ENCODE peak calls at places on chromosomes 1 and 21, in nine cellular contexts. One of them, this sample, is unnamed.

GRCh38 chr1:32249831-32250525 is 1.1 kb upstream of the LCK start:
- DNase-seq in upper lobe of right lung: no peak
- DNase-seq in uterus: peak; percentile 30
- DNase-seq in GM12865: peak; percentile 97
- DNase-seq in IMR-90: peak; percentile 46
- DNase-seq in ovary: peak; percentile 62
- DNase-seq in Calu3: no peak
- DNase-seq in astrocyte of the cerebellum: no peak
- DNase-seq in PC-3: no peak
- DNase-seq in this sample: peak; percentile 88

GRCh38 chr1:39711359-39712340 is 20.4 kb upstream of the HPCAL4 start:
- DNase-seq in GM12865: no peak
- DNase-seq in upper lobe of right lung: no peak
- DNase-seq in Calu3: no peak
- DNase-seq in PC-3: peak; percentile 23
- DNase-seq in ovary: no peak
- DNase-seq in astrocyte of the cerebellum: no peak
- DNase-seq in uterus: no peak
- DNase-seq in IMR-90: peak; percentile 30
- DNase-seq in this sample: no peak

GRCh38 chr1:119702384-119702783 is 9.3 kb upstream of the PHGDH start:
- DNase-seq in upper lobe of right lung: no peak
- DNase-seq in astrocyte of the cerebellum: no peak
- DNase-seq in ovary: no peak
- DNase-seq in Calu3: no peak
- DNase-seq in IMR-90: peak; percentile 83
- DNase-seq in PC-3: peak; percentile 77
- DNase-seq in GM12865: no peak
- DNase-seq in uterus: no peak
- DNase-seq in this sample: no peak

GRCh38 chr1:164311376-164311775 is 247.6 kb upstream of the PBX1 start:
- DNase-seq in Calu3: no peak
- DNase-seq in uterus: no peak
- DNase-seq in upper lobe of right lung: no peak
- DNase-seq in ovary: no peak
- DNase-seq in GM12865: no peak
- DNase-seq in astrocyte of the cerebellum: peak; percentile 12
- DNase-seq in PC-3: no peak
- DNase-seq in IMR-90: no peak
- DNase-seq in this sample: no peak

GRCh38 chr1:207088731-207089626 is at the start of gene C4BPB:
- DNase-seq in uterus: no peak
- DNase-seq in ovary: no peak
- DNase-seq in upper lobe of right lung: no peak
- DNase-seq in GM12865: no peak
- DNase-seq in astrocyte of the cerebellum: no peak
- DNase-seq in PC-3: peak; percentile 64
- DNase-seq in IMR-90: no peak
- DNase-seq in Calu3: peak; percentile 54
- DNase-seq in this sample: no peak

GRCh38 chr1:147568551-147568950 is 27.2 kb downstream of the BCL9 start:
- DNase-seq in ovary: no peak
- DNase-seq in PC-3: no peak
- DNase-seq in GM12865: no peak
- DNase-seq in IMR-90: no peak
- DNase-seq in Calu3: no peak
- DNase-seq in uterus: no peak
- DNase-seq in upper lobe of right lung: no peak
- DNase-seq in astrocyte of the cerebellum: no peak
- DNase-seq in this sample: no peak

GRCh38 chr1:2808386-2808705 is 6.9 kb upstream of the TTC34 start:
- DNase-seq in Calu3: no peak
- DNase-seq in PC-3: no peak
- DNase-seq in upper lobe of right lung: no peak
- DNase-seq in IMR-90: no peak
- DNase-seq in uterus: no peak
- DNase-seq in ovary: no peak
- DNase-seq in GM12865: no peak
- DNase-seq in astrocyte of the cerebellum: no peak
- DNase-seq in this sample: no peak

GRCh38 chr21:34684174-34684876 is 15.5 kb downstream of the CLIC6 start:
- DNase-seq in upper lobe of right lung: no peak
- DNase-seq in Calu3: no peak
- DNase-seq in PC-3: no peak
- DNase-seq in astrocyte of the cerebellum: no peak
- DNase-seq in uterus: no peak
- DNase-seq in ovary: no peak
- DNase-seq in IMR-90: no peak
- DNase-seq in GM12865: no peak
- DNase-seq in this sample: no peak

GRCh38 chr1:16114527-16115467 is 41.1 kb downstream of the EPHA2 start:
- DNase-seq in astrocyte of the cerebellum: no peak
- DNase-seq in uterus: no peak
- DNase-seq in GM12865: no peak
- DNase-seq in ovary: peak; percentile 58
- DNase-seq in PC-3: no peak
- DNase-seq in upper lobe of right lung: no peak
- DNase-seq in IMR-90: no peak
- DNase-seq in Calu3: no peak
- DNase-seq in this sample: no peak

GRCh38 chr1:165910764-165911421 is 83.5 kb downstream of the UCK2 start:
- DNase-seq in astrocyte of the cerebellum: no peak
- DNase-seq in Calu3: peak; percentile 18
- DNase-seq in uterus: peak; percentile 29
- DNase-seq in ovary: peak; percentile 87
- DNase-seq in PC-3: no peak
- DNase-seq in IMR-90: no peak
- DNase-seq in GM12865: no peak
- DNase-seq in upper lobe of right lung: peak; percentile 69
- DNase-seq in this sample: no peak

GRCh38 chr1:58143972-58144752 is 402.4 kb downstream of the OMA1 start:
- DNase-seq in Calu3: no peak
- DNase-seq in uterus: no peak
- DNase-seq in IMR-90: no peak
- DNase-seq in PC-3: no peak
- DNase-seq in upper lobe of right lung: no peak
- DNase-seq in astrocyte of the cerebellum: no peak
- DNase-seq in ovary: no peak
- DNase-seq in GM12865: no peak
- DNase-seq in this sample: no peak

GRCh38 chr21:41715649-41716321 is 51.1 kb downstream of the RIPK4 start:
- DNase-seq in IMR-90: no peak
- DNase-seq in PC-3: peak; percentile 64
- DNase-seq in upper lobe of right lung: peak; percentile 32
- DNase-seq in uterus: no peak
- DNase-seq in Calu3: peak; percentile 84
- DNase-seq in GM12865: no peak
- DNase-seq in ovary: no peak
- DNase-seq in astrocyte of the cerebellum: no peak
- DNase-seq in this sample: no peak

GRCh38 chr1:42940851-42941639 is 17.6 kb downstream of the SLC2A1 start:
- DNase-seq in IMR-90: peak; percentile 99
- DNase-seq in PC-3: peak; percentile 99
- DNase-seq in ovary: no peak
- DNase-seq in uterus: no peak
- DNase-seq in Calu3: peak; percentile 92
- DNase-seq in astrocyte of the cerebellum: peak; percentile 96
- DNase-seq in upper lobe of right lung: no peak
- DNase-seq in GM12865: peak; percentile 88
- DNase-seq in this sample: no peak

GRCh38 chr21:24188511-24188910 is 1418.8 kb downstream of the MRPL39 start:
- DNase-seq in astrocyte of the cerebellum: no peak
- DNase-seq in ovary: no peak
- DNase-seq in GM12865: no peak
- DNase-seq in uterus: no peak
- DNase-seq in upper lobe of right lung: no peak
- DNase-seq in IMR-90: peak; percentile 57
- DNase-seq in Calu3: no peak
- DNase-seq in PC-3: no peak
- DNase-seq in this sample: no peak
- TF ChIP-seq CTCF in astrocyte of the cerebellum: no peak
- TF ChIP-seq CTCF in ovary: no peak
- TF ChIP-seq CTCF in GM12865: no peak
- TF ChIP-seq CTCF in uterus: no peak
- TF ChIP-seq CTCF in upper lobe of right lung: no peak
- TF ChIP-seq CTCF in IMR-90: no peak
- TF ChIP-seq CTCF in Calu3: no peak
- TF ChIP-seq CTCF in PC-3: no peak
- TF ChIP-seq CTCF in this sample: no peak

GRCh38 chr1:227447531-227447990 is 115.8 kb upstream of the ZNF678 start:
- DNase-seq in astrocyte of the cerebellum: no peak
- DNase-seq in ovary: peak; percentile 65
- DNase-seq in Calu3: peak; percentile 57
- DNase-seq in IMR-90: no peak
- DNase-seq in uterus: peak; percentile 37
- DNase-seq in upper lobe of right lung: peak; percentile 68
- DNase-seq in GM12865: no peak
- DNase-seq in PC-3: peak; percentile 59
- DNase-seq in this sample: no peak
- TF ChIP-seq CTCF in astrocyte of the cerebellum: peak; percentile 52
- TF ChIP-seq CTCF in ovary: no peak
- TF ChIP-seq CTCF in Calu3: peak; percentile 20
- TF ChIP-seq CTCF in IMR-90: peak; percentile 30
- TF ChIP-seq CTCF in uterus: peak; percentile 35
- TF ChIP-seq CTCF in upper lobe of right lung: peak; percentile 67
- TF ChIP-seq CTCF in GM12865: no peak
- TF ChIP-seq CTCF in PC-3: peak; percentile 66
- TF ChIP-seq CTCF in this sample: no peak

DNA sequence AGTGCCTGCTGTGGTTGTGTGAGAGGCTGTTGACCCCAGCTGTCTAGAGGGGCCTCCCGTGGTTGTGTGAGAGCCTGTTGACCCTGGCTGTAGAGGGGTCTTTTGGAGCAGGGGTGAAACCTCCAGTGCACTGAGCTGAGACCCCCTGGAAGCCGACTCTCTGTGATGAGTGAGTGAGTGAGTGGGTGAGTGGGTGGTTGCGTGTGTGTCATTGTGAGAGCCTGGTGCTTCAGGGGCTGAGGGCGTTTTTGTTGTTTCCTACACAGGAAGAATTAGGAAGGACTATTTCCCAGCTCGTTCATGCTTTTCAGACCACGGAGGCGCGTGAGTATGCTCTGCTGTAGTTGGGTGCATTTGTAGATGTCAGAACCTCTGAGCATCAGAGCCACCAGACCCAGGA is 3.0 kb downstream of the RRP1 start:
- DNase-seq in GM12865: no peak
- DNase-seq in astrocyte of the cerebellum: no peak
- DNase-seq in ovary: no peak
- DNase-seq in Calu3: no peak
- DNase-seq in PC-3: no peak
- DNase-seq in IMR-90: no peak
- DNase-seq in upper lobe of right lung: no peak
- DNase-seq in uterus: no peak
- DNase-seq in this sample: no peak
- TF ChIP-seq CTCF in GM12865: no peak
- TF ChIP-seq CTCF in astrocyte of the cerebellum: no peak
- TF ChIP-seq CTCF in ovary: no peak
- TF ChIP-seq CTCF in Calu3: no peak
- TF ChIP-seq CTCF in PC-3: no peak
- TF ChIP-seq CTCF in IMR-90: no peak
- TF ChIP-seq CTCF in upper lobe of right lung: no peak
- TF ChIP-seq CTCF in uterus: no peak
- TF ChIP-seq CTCF in this sample: no peak

DNA sequence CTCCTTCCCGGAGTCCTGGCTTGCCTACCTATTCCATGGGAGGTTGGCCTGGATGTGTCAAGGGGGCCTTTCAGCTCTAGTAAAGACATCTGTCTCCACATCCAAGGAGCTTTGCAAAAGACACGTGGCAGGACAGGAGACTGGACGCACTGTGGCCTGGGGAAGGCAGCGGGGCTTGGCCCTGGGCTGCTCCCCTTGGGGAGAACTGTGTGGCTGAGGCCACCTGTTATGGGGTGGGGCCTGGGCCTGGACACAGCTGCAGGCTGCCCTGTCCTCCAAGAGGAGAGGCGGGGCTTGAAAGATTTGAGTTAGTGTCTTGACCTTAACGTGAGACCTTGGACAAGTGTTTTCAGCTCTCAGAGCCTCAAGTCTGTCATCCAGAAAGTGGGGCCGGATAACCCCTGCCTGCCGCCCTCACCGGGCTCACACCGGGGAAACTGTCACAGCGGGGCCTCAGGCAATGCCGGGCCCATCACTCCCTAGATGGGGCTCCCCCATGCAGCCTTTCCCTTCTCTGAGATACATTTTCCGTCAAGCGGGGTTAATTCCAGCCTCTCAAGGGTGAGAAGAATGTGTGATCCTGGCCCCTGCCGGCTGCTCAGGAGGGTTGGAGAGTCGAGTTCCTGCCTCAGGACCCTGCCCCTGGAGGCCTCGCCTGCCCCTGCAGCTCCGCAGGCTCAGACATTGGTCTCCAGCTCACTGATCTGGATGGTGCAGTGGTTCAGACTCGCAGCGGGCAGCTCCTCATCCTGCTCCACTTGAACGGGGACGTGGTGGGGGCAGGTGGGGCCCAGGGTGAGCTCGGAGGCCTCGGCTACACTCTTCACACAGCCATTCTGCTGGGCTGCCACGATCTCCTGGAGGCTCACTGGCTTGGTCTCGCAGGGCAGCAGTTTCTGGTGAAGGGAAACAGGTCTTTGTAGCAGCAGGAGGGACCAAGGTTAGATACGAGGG is 25.6 kb downstream of the PODN start:
- DNase-seq in astrocyte of the cerebellum: no peak
- DNase-seq in uterus: no peak
- DNase-seq in ovary: no peak
- DNase-seq in IMR-90: no peak
- DNase-seq in upper lobe of right lung: no peak
- DNase-seq in PC-3: no peak
- DNase-seq in Calu3: no peak
- DNase-seq in GM12865: no peak
- DNase-seq in this sample: no peak
- TF ChIP-seq CTCF in astrocyte of the cerebellum: no peak
- TF ChIP-seq CTCF in uterus: no peak
- TF ChIP-seq CTCF in ovary: no peak
- TF ChIP-seq CTCF in IMR-90: no peak
- TF ChIP-seq CTCF in upper lobe of right lung: no peak
- TF ChIP-seq CTCF in PC-3: no peak
- TF ChIP-seq CTCF in Calu3: no peak
- TF ChIP-seq CTCF in GM12865: no peak
- TF ChIP-seq CTCF in this sample: no peak